ENCODE peak calls at places on chromosomes 1 and 21, in seven cellular contexts. One of them, this sample, is unnamed.
A peak's percentile ranks its signal among the peaks of the same experiment; 100 is the strongest.

GRCh38 chr1:26177182-26177684 is at the start of gene CNKSR1:
- DNase-seq in AG04450: no peak
- DNase-seq in prostate gland: peak; percentile 73
- DNase-seq in A673: no peak
- DNase-seq in pancreas: peak; percentile 96
- DNase-seq in lung: peak; percentile 82
- DNase-seq in IMR-90: no peak
- DNase-seq in this sample: no peak

GRCh38 chr1:55522353-55522903 is 307.3 kb upstream of the USP24 start:
- DNase-seq in AG04450: no peak
- DNase-seq in prostate gland: no peak
- DNase-seq in A673: no peak
- DNase-seq in pancreas: no peak
- DNase-seq in lung: no peak
- DNase-seq in IMR-90: no peak
- DNase-seq in this sample: no peak

GRCh38 chr21:45270306-45270821 is 17.3 kb downstream of the POFUT2 start:
- DNase-seq in AG04450: no peak
- DNase-seq in prostate gland: no peak
- DNase-seq in A673: peak; percentile 50
- DNase-seq in pancreas: peak; percentile 21
- DNase-seq in lung: no peak
- DNase-seq in IMR-90: no peak
- DNase-seq in this sample: no peak

GRCh38 chr1:36884029-36884701 is 150.2 kb downstream of the GRIK3 start:
- DNase-seq in AG04450: no peak
- DNase-seq in prostate gland: peak; percentile 1
- DNase-seq in A673: no peak
- DNase-seq in pancreas: no peak
- DNase-seq in lung: peak; percentile 20
- DNase-seq in IMR-90: no peak
- DNase-seq in this sample: no peak

GRCh38 chr1:11062965-11063401 is 3.2 kb upstream of the SRM start:
- DNase-seq in AG04450: no peak
- DNase-seq in prostate gland: no peak
- DNase-seq in A673: peak; percentile 35
- DNase-seq in pancreas: no peak
- DNase-seq in lung: no peak
- DNase-seq in IMR-90: no peak
- DNase-seq in this sample: no peak

GRCh38 chr1:119327066-119327435 is 41.5 kb upstream of the HAO2 start:
- DNase-seq in AG04450: no peak
- DNase-seq in prostate gland: no peak
- DNase-seq in A673: no peak
- DNase-seq in pancreas: no peak
- DNase-seq in lung: no peak
- DNase-seq in IMR-90: no peak
- DNase-seq in this sample: no peak

GRCh38 chr1:91877574-91878208 is 8.3 kb downstream of the TGFBR3 start:
- DNase-seq in AG04450: no peak
- DNase-seq in prostate gland: no peak
- DNase-seq in A673: no peak
- DNase-seq in pancreas: no peak
- DNase-seq in lung: no peak
- DNase-seq in IMR-90: peak; percentile 46
- DNase-seq in this sample: no peak

GRCh38 chr1:212344905-212345304 is 59.7 kb downstream of the PPP2R5A start:
- DNase-seq in AG04450: no peak
- DNase-seq in prostate gland: no peak
- DNase-seq in A673: no peak
- DNase-seq in pancreas: no peak
- DNase-seq in lung: no peak
- DNase-seq in IMR-90: no peak
- DNase-seq in this sample: no peak

GRCh38 chr1:113940365-113941244 is 11.5 kb downstream of the HIPK1 start:
- DNase-seq in AG04450: no peak
- DNase-seq in prostate gland: no peak
- DNase-seq in A673: no peak
- DNase-seq in pancreas: no peak
- DNase-seq in lung: no peak
- DNase-seq in IMR-90: no peak
- DNase-seq in this sample: no peak

GRCh38 chr1:77227383-77227782 is 8.2 kb upstream of the PIGK start:
- DNase-seq in AG04450: no peak
- DNase-seq in prostate gland: no peak
- DNase-seq in A673: no peak
- DNase-seq in pancreas: no peak
- DNase-seq in lung: no peak
- DNase-seq in IMR-90: no peak
- DNase-seq in this sample: no peak

GRCh38 chr1:220926146-220926545 is 46.9 kb downstream of the HLX start:
- DNase-seq in AG04450: no peak
- DNase-seq in prostate gland: no peak
- DNase-seq in A673: no peak
- DNase-seq in pancreas: no peak
- DNase-seq in lung: no peak
- DNase-seq in IMR-90: peak; percentile 7
- DNase-seq in this sample: no peak

GRCh38 chr1:183685112-183685713 is 32.1 kb upstream of the APOBEC4 start:
- DNase-seq in AG04450: no peak
- DNase-seq in prostate gland: no peak
- DNase-seq in A673: peak; percentile 82
- DNase-seq in pancreas: no peak
- DNase-seq in lung: no peak
- DNase-seq in IMR-90: peak; percentile 56
- DNase-seq in this sample: peak; percentile 29

GRCh38 chr1:16111771-16112557 is 38.5 kb upstream of the FAM131C start:
- DNase-seq in AG04450: peak; percentile 53
- DNase-seq in prostate gland: no peak
- DNase-seq in A673: no peak
- DNase-seq in pancreas: peak; percentile 47
- DNase-seq in lung: no peak
- DNase-seq in IMR-90: peak; percentile 87
- DNase-seq in this sample: peak; percentile 63

GRCh38 chr1:20589331-20590312 is 725 bp downstream of the CDA start:
- DNase-seq in AG04450: peak; percentile 78
- DNase-seq in prostate gland: no peak
- DNase-seq in A673: peak; percentile 48
- DNase-seq in pancreas: no peak
- DNase-seq in lung: peak; percentile 42
- DNase-seq in IMR-90: peak; percentile 89
- DNase-seq in this sample: peak; percentile 45

GRCh38 chr21:8991088-8991907 is 1530.1 kb upstream of the TPTE start:
- DNase-seq in AG04450: no peak
- DNase-seq in prostate gland: no peak
- DNase-seq in A673: no peak
- DNase-seq in pancreas: no peak
- DNase-seq in lung: no peak
- DNase-seq in IMR-90: no peak
- DNase-seq in this sample: no peak

GRCh38 chr1:110686188-110686587 is 11.4 kb upstream of the KCNA3 start:
- DNase-seq in AG04450: no peak
- DNase-seq in prostate gland: no peak
- DNase-seq in A673: no peak
- DNase-seq in pancreas: no peak
- DNase-seq in lung: no peak
- DNase-seq in IMR-90: no peak
- DNase-seq in this sample: no peak

GRCh38 chr1:84363019-84363418 is 35.3 kb upstream of the DNASE2B start:
- DNase-seq in AG04450: no peak
- DNase-seq in prostate gland: no peak
- DNase-seq in A673: no peak
- DNase-seq in pancreas: no peak
- DNase-seq in lung: no peak
- DNase-seq in IMR-90: no peak
- DNase-seq in this sample: no peak

GRCh38 chr1:59008599-59009347 is 224.9 kb upstream of the JUN start:
- DNase-seq in AG04450: no peak
- DNase-seq in prostate gland: no peak
- DNase-seq in A673: no peak
- DNase-seq in pancreas: no peak
- DNase-seq in lung: no peak
- DNase-seq in IMR-90: peak; percentile 27
- DNase-seq in this sample: no peak

GRCh38 chr21:28601708-28602107 is 391.0 kb downstream of the LTN1 start:
- DNase-seq in AG04450: peak; percentile 4
- DNase-seq in prostate gland: no peak
- DNase-seq in A673: no peak
- DNase-seq in pancreas: no peak
- DNase-seq in lung: peak; percentile 38
- DNase-seq in IMR-90: peak; percentile 31
- DNase-seq in this sample: no peak

GRCh38 chr21:32096411-32096810 is 182.4 kb downstream of the MIS18A start:
- DNase-seq in AG04450: no peak
- DNase-seq in prostate gland: no peak
- DNase-seq in A673: peak; percentile 30
- DNase-seq in pancreas: no peak
- DNase-seq in lung: no peak
- DNase-seq in IMR-90: no peak
- DNase-seq in this sample: peak; percentile 17

GRCh38 chr1:219797683-219798082 is 130.7 kb downstream of the SLC30A10 start:
- DNase-seq in AG04450: no peak
- DNase-seq in prostate gland: no peak
- DNase-seq in A673: no peak
- DNase-seq in pancreas: no peak
- DNase-seq in lung: no peak
- DNase-seq in IMR-90: no peak
- DNase-seq in this sample: no peak
- TF ChIP-seq CTCF in AG04450: no peak
- TF ChIP-seq CTCF in prostate gland: no peak
- TF ChIP-seq CTCF in A673: no peak
- TF ChIP-seq CTCF in pancreas: no peak
- TF ChIP-seq CTCF in lung: no peak
- TF ChIP-seq CTCF in IMR-90: no peak
- TF ChIP-seq CTCF in this sample: no peak

GRCh38 chr1:207754011-207754410 is 2.2 kb downstream of the CD46 start:
- DNase-seq in AG04450: no peak
- DNase-seq in prostate gland: no peak
- DNase-seq in A673: no peak
- DNase-seq in pancreas: no peak
- DNase-seq in lung: no peak
- DNase-seq in IMR-90: no peak
- DNase-seq in this sample: no peak
- H3K4me3 ChIP-seq in AG04450: peak overlapping the region; percentile 5
- H3K4me3 ChIP-seq in prostate gland: peak overlapping the region; percentile 73
- H3K4me3 ChIP-seq in A673: no peak overlapping the region
- H3K4me3 ChIP-seq in pancreas: peak overlapping the region; percentile 92
- H3K4me3 ChIP-seq in lung: no peak overlapping the region
- H3K4me3 ChIP-seq in IMR-90: no peak overlapping the region
- H3K4me3 ChIP-seq in this sample: no peak overlapping the region

DNA sequence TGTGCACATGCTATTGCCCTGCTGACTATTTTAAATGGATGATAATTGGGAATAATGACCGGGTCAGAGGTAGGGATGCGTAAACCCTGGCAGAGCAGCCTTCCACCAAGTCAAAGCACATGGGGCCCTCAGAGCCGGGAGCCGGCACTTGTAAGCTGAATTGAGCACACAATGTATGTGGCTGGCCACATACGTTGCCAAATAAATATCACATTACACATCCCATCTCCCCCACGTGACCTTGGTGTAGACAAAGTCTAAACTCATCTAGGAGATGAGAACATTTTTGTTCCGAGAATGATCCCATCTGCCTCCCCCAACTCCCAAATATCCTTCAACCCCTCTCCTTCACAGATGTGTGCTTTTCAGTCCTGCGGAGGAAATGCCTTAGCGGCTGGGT is 209.7 kb upstream of the NFIA start:
- DNase-seq in AG04450: no peak
- DNase-seq in prostate gland: no peak
- DNase-seq in A673: no peak
- DNase-seq in pancreas: no peak
- DNase-seq in lung: no peak
- DNase-seq in IMR-90: no peak
- DNase-seq in this sample: no peak
- H3K27ac ChIP-seq in AG04450: no peak overlapping the region
- H3K27ac ChIP-seq in prostate gland: no peak overlapping the region
- H3K27ac ChIP-seq in A673: no peak overlapping the region
- H3K27ac ChIP-seq in pancreas: no peak overlapping the region
- H3K27ac ChIP-seq in lung: no peak overlapping the region
- H3K27ac ChIP-seq in IMR-90: no peak overlapping the region
- H3K27ac ChIP-seq in this sample: no peak overlapping the region

DNA sequence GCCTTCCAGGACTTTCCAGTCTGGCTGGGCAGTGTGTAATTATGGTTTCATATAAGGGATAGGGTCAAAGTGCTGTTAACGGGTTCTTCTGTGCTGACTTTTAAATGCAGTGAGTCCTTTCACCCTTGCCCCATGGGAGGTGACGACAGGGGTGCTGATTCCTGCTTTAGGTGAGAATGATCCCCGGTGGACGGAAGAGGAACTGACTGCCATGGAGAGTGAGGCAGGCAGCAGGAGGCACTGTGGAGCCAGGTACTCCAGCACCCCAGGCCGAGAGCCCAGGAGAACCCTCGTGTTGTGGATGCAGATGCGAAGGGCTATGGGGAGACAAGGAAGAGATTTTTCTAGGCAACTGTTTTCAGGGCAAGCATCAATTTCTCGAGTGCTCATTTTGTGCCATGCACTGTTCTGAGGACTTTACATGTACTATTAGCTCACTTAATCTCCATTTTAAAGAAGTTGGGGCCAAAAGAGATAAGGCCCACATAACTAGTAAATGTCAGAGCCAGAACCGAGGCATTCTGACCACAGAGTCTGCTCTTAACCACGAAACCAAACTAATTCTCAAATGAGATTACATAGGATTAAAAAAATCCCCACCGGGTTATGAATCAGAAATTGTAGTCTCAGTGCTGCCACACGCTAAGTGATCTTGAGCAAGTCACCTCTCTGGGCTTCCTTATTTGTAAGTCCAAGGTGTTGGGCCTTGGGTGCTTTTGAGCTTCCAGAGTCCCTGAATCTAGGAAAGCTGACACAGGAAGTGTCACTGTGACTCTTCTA is 28.2 kb downstream of the STPG1 start:
- DNase-seq in AG04450: no peak
- DNase-seq in prostate gland: no peak
- DNase-seq in A673: peak; percentile 36
- DNase-seq in pancreas: no peak
- DNase-seq in lung: peak; percentile 28
- DNase-seq in IMR-90: peak; percentile 49
- DNase-seq in this sample: no peak
- TF ChIP-seq CTCF in AG04450: peak; percentile 60
- TF ChIP-seq CTCF in prostate gland: no peak
- TF ChIP-seq CTCF in A673: peak; percentile 63
- TF ChIP-seq CTCF in pancreas: no peak
- TF ChIP-seq CTCF in lung: no peak
- TF ChIP-seq CTCF in IMR-90: peak; percentile 59
- TF ChIP-seq CTCF in this sample: peak; percentile 9